ENCODE peak calls at places on chromosomes 11 and 22, in five cellular contexts. M is spleen, Y is GM23338, D is stomach, R is HCT116. F is an unnamed sample.

GRCh38 chr11:75872887-75873416 is 57.9 kb downstream of the UVRAG start:
- DNase-seq in M (no peak), Y (no peak), D (no peak), R (no peak), F (no peak)

GRCh38 chr22:29872145-29872893 is 10.7 kb upstream of the MTMR3 start:
- DNase-seq in M (no peak), Y (peak; percentile 52), D (no peak), R (no peak), F (no peak)

GRCh38 chr11:17722000-17722643 is 2.8 kb downstream of the MYOD1 start:
- DNase-seq in M (no peak), Y (peak; percentile 82), D (no peak), R (peak; percentile 41), F (no peak)

GRCh38 chr22:29171721-29172120 is 34.0 kb upstream of the EMID1 start:
- DNase-seq in M (no peak), Y (no peak), D (no peak), R (no peak), F (no peak)

GRCh38 chr22:46293591-46294260 is 2.9 kb upstream of the GTSE1 start:
- DNase-seq in M (peak; percentile 84), Y (no peak), D (no peak), R (no peak), F (no peak)

GRCh38 chr11:1760351-1761109 is 3.2 kb downstream of the CTSD start:
- DNase-seq in M (peak; percentile 95), Y (no peak), D (peak; percentile 86), R (no peak), F (peak; percentile 25)

GRCh38 chr22:35154937-35155387 is 89.0 kb downstream of the ISX start:
- DNase-seq in M (peak; percentile 67), Y (peak; percentile 96), D (peak; percentile 33), R (peak; percentile 57), F (no peak)

GRCh38 chr22:39308614-39309363 is 10.6 kb downstream of the RPL3 start:
- DNase-seq in M (peak; percentile 74), Y (peak; percentile 48), D (peak; percentile 59), R (peak; percentile 92), F (no peak)

GRCh38 chr11:103601230-103601846 is 435.1 kb upstream of the DDI1 start:
- DNase-seq in M (no peak), Y (peak; percentile 83), D (no peak), R (no peak), F (peak; percentile 6)

GRCh38 chr11:129061466-129062194 is 119.0 kb upstream of the TP53AIP1 start:
- DNase-seq in M (no peak), Y (no peak), D (no peak), R (peak; percentile 80), F (no peak)

GRCh38 chr11:62925308-62925707 is 4.1 kb upstream of the CHRM1 start:
- DNase-seq in M (no peak), Y (peak; percentile 90), D (no peak), R (no peak), F (no peak)

GRCh38 chr11:117462183-117462574 is 134.5 kb downstream of the CEP164 start:
- DNase-seq in M (peak; percentile 53), Y (no peak), D (no peak), R (no peak), F (no peak)

GRCh38 chr22:35889071-35889470 is 139.6 kb downstream of the RBFOX2 start:
- DNase-seq in M (no peak), Y (no peak), D (no peak), R (no peak), F (no peak)

GRCh38 chr11:64930346-64930745 is 5.3 kb downstream of the GPHA2 start:
- DNase-seq in M (no peak), Y (no peak), D (no peak), R (no peak), F (no peak)

GRCh38 chr11:59728913-59729312 is 15.3 kb upstream of the OR10V1 start:
- DNase-seq in M (peak; percentile 82), Y (no peak), D (no peak), R (no peak), F (no peak)

GRCh38 chr11:121762820-121763219 is 310.1 kb upstream of the SORL1-AS1 start:
- DNase-seq in M (no peak), Y (peak; percentile 41), D (no peak), R (no peak), F (no peak)

GRCh38 chr11:2511421-2512369 is 66.9 kb downstream of the KCNQ1 start:
- DNase-seq in M (peak; percentile 59), Y (no peak), D (peak; percentile 24), R (no peak), F (peak; percentile 12)

GRCh38 chr11:9266132-9266736 is 1.1 kb upstream of the DENND5A start:
- DNase-seq in M (peak; percentile 36), Y (no peak), D (no peak), R (no peak), F (no peak)

GRCh38 chr11:75689861-75690641 is 21.2 kb upstream of the MAP6 start:
- DNase-seq in M (no peak), Y (no peak), D (no peak), R (no peak), F (no peak)

GRCh38 chr11:126061707-126062678 is 673 bp downstream of the CDON start:
- DNase-seq in M (peak; percentile 86), Y (peak; percentile 87), D (no peak), R (peak; percentile 23), F (no peak)

GRCh38 chr11:111359223-111360149 is 19.6 kb downstream of the POU2AF1 start:
- DNase-seq in M (no peak), Y (no peak), D (no peak), R (no peak), F (no peak)

GRCh38 chr22:18000441-18001039 is 23.8 kb downstream of the MICAL3 start:
- DNase-seq in M (peak; percentile 85), Y (peak; percentile 72), D (no peak), R (no peak), F (no peak)

GRCh38 chr22:41919357-41920224 is 4.7 kb upstream of the SHISA8 start:
- DNase-seq in M (peak; percentile 95), Y (peak; percentile 97), D (peak; percentile 70), R (no peak), F (peak; percentile 77)

GRCh38 chr22:31681625-31682345 is 19.8 kb upstream of the PISD start:
- DNase-seq in M (no peak), Y (no peak), D (no peak), R (no peak), F (no peak)

GRCh38 chr22:45537734-45538181 is 35.1 kb downstream of the FBLN1 start:
- DNase-seq in M (no peak), Y (no peak), D (peak; percentile 30), R (no peak), F (no peak)

GRCh38 chr11:117837791-117838190 is 13.2 kb upstream of the FXYD2 start:
- DNase-seq in M (peak; percentile 51), Y (no peak), D (no peak), R (no peak), F (no peak)

GRCh38 chr22:50059185-50059880 is 1.2 kb upstream of the TTLL8 start:
- DNase-seq in M (no peak), Y (peak; percentile 82), D (no peak), R (no peak), F (no peak)

GRCh38 chr11:94586978-94587377 is 19.8 kb downstream of the PIWIL4 start:
- DNase-seq in M (no peak), Y (no peak), D (no peak), R (no peak), F (no peak)

GRCh38 chr11:94586546-94586945 is 19.4 kb downstream of the PIWIL4 start:
- DNase-seq in M (no peak), Y (no peak), D (no peak), R (no peak), F (no peak)

GRCh38 chr11:94583885-94584500 is 16.8 kb downstream of the PIWIL4 start:
- DNase-seq in M (no peak), Y (no peak), D (no peak), R (no peak), F (peak; percentile 7)

GRCh38 chr11:94583213-94583884 is 16.2 kb downstream of the PIWIL4 start:
- DNase-seq in M (no peak), Y (no peak), D (no peak), R (no peak), F (no peak)

DNA sequence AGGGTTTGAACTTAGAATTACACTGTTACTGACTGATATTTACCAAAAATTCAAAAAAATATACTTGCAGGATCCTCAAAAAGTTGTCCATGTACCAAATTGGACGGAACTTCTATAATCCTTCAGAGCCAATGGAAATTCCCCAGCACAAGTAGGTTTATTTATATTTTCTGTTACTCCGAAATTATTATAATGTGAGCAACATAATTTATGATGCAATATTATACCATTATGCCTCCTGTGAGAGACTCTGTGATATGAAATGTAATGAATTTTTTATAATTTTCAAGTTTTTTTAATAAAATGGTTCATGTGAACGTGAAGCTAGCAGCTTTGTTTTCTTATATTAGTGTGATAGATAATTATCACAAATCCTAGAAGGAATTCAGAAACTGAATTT is 18.2 kb downstream of the PIWIL4 start:
- DNase-seq in M (no peak), Y (no peak), D (no peak), R (no peak), F (no peak)
- TF ChIP-seq POLR2AphosphoS5 in M (no peak), Y (no peak), D (no peak), R (no peak), F (no peak)

GRCh38 chr11:123052884-123053721 is 8.8 kb downstream of the HSPA8 start:
- DNase-seq in M (no peak), Y (no peak), D (no peak), R (no peak), F (no peak)
- TF ChIP-seq POLR2AphosphoS5 in M (no peak), Y (no peak), D (no peak), R (no peak), F (no peak)

DNA sequence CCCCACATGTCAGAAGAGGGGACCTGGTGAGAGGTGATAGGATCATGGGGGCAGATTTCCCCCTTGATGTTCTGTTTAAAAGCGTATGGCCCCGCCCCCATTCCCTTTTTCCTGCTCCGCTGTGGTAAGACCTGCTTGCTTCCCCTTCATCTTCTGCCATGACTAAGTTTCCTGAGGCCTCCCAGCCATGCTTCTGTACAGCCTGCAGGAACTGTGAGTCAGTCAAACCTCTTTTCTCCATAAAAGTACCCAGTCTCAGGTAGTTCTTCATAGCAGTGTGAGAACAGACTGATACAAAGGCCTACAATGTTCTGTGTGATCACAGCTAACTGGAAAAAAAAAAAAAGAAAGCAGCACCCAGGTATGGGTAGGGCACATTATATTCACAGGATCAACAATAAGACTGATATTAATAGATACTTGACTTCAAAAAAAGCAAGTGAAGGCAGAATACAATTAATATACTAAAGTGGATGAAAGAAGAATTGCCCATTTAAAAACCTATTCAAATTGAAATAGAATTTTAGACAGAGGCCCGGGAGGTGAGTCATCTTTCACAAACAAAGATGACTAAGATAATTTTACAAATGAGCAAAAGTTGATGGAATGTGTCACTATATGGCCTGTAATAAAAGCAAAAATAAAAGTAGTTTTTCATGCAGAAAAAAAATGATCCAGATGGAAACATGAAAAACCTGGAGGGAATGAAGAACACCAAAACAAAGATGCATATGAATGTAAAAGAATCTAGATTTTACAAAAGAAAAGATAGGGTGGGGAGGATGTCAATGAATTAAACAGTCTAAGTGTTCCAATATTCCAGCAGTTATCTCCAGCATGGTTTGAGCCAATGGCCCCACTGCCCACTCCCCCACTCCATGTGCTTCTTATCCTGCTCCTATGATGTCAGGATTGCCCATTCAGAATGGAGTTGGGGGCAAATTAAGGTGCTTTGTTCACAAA is 1.6 kb upstream of the OR52K1 start:
- DNase-seq in M (no peak), Y (no peak), D (no peak), R (no peak), F (no peak)
- TF ChIP-seq POLR2AphosphoS5 in M (no peak), Y (no peak), D (no peak), R (no peak), F (no peak)

DNA sequence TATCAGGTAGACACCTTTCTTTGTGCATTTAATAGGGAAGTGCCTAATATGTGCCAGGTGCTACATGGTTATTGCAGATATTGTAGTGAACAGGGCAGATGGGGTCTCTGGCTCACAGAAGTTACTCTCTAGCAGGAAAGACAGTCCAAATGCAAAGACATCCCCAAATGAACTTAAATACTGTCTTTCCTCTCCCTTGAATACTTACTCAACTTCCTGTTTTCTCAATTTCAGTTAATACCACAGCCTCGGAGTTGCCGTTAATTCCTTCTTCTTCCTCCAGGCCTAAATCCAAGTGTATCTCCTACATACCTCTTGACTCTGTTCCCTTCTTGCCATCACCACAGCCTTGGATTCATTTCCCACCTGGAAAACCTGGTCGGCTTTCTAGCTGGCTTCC is 134.3 kb upstream of the SESN3 start:
- DNase-seq in M (no peak), Y (no peak), D (no peak), R (no peak), F (no peak)
- TF ChIP-seq POLR2AphosphoS5 in M (no peak), Y (no peak), D (no peak), R (no peak), F (no peak)